ENCODE peak calls at places on chromosomes 12 and 14, in four cellular contexts. D is GM12878, V is H1, X is K562. N is an unnamed sample.

GRCh38 chr14:69547701-69548348 is 26.8 kb downstream of the CCDC177 start:
- DNase-seq in V (no peak), X (peak; percentile 54), D (no peak), N (no peak)

GRCh38 chr12:4934651-4935050 is 24.9 kb downstream of the KCNA1 start:
- DNase-seq in V (no peak), D (no peak), X (no peak), N (no peak)

GRCh38 chr14:88454886-88455285 is 69.4 kb downstream of the SPATA7 start:
- DNase-seq in D (no peak), V (no peak), X (no peak), N (no peak)

GRCh38 chr12:76010732-76011458 is 20.7 kb downstream of the PHLDA1 start:
- DNase-seq in X (no peak), D (no peak), V (no peak), N (peak; percentile 81)

GRCh38 chr12:116719661-116720060 is 18.2 kb downstream of the SPRING1 start:
- DNase-seq in V (no peak), X (no peak), D (no peak), N (no peak)

GRCh38 chr14:89621791-89622638 is 205.0 kb upstream of the FOXN3 start:
- DNase-seq in V (no peak), X (no peak), D (no peak), N (peak; percentile 30)

GRCh38 chr14:59583755-59584154 is 7.1 kb upstream of the CCDC175 start:
- DNase-seq in V (no peak), D (no peak), X (no peak), N (no peak)

GRCh38 chr12:64389154-64389553 is 1.4 kb downstream of the C12orf56 start:
- DNase-seq in D (no peak), X (no peak), V (no peak), N (no peak)

GRCh38 chr14:73997944-73998451 is 21.1 kb downstream of the ENTPD5 start:
- DNase-seq in V (no peak), X (no peak), D (no peak), N (peak; percentile 37)

GRCh38 chr12:122871851-122872785 is 23.8 kb downstream of the VPS37B start:
- DNase-seq in V (peak; percentile 96), D (peak; percentile 52), X (no peak), N (no peak)

GRCh38 chr14:28608438-28608837 is 158.1 kb upstream of the FOXG1 start:
- DNase-seq in V (no peak), D (no peak), X (no peak), N (no peak)

GRCh38 chr14:61803755-61804154 is 41.5 kb downstream of the SNAPC1 start:
- DNase-seq in V (no peak), X (no peak), D (no peak), N (no peak)

GRCh38 chr12:131074221-131075083 is 120.7 kb downstream of the ADGRD1 start:
- DNase-seq in V (no peak), X (no peak), D (no peak), N (no peak)

GRCh38 chr14:55349565-55349964 is 62.1 kb downstream of the ATG14 start:
- DNase-seq in D (no peak), X (no peak), V (no peak), N (no peak)

GRCh38 chr14:61608245-61609142 is 86.8 kb upstream of the HIF1A start:
- DNase-seq in X (no peak), V (no peak), D (no peak), N (peak; percentile 71)

GRCh38 chr14:24578558-24578957 is 2.5 kb upstream of the CTSG start:
- DNase-seq in X (no peak), D (no peak), V (no peak), N (no peak)

GRCh38 chr12:51174501-51174900 is 1.6 kb upstream of the TFCP2 start:
- DNase-seq in D (no peak), X (no peak), V (no peak), N (no peak)

GRCh38 chr12:6868211-6869048 is 1.1 kb downstream of the TPI1 start:
- DNase-seq in D (no peak), X (peak; percentile 13), V (no peak), N (no peak)

GRCh38 chr12:6869049-6870021 is 2.0 kb downstream of the TPI1 start:
- DNase-seq in D (peak; percentile 27), V (no peak), X (peak; percentile 66), N (peak; percentile 77)

GRCh38 chr12:6872073-6873048 is 742 bp downstream of the SPSB2 start:
- DNase-seq in X (peak; percentile 77), V (no peak), D (peak; percentile 26), N (peak; percentile 72)

GRCh38 chr12:6873094-6874006 is at the start of gene SPSB2:
- DNase-seq in D (peak; percentile 69), V (peak; percentile 99), X (peak; percentile 94), N (peak; percentile 94)

DNA sequence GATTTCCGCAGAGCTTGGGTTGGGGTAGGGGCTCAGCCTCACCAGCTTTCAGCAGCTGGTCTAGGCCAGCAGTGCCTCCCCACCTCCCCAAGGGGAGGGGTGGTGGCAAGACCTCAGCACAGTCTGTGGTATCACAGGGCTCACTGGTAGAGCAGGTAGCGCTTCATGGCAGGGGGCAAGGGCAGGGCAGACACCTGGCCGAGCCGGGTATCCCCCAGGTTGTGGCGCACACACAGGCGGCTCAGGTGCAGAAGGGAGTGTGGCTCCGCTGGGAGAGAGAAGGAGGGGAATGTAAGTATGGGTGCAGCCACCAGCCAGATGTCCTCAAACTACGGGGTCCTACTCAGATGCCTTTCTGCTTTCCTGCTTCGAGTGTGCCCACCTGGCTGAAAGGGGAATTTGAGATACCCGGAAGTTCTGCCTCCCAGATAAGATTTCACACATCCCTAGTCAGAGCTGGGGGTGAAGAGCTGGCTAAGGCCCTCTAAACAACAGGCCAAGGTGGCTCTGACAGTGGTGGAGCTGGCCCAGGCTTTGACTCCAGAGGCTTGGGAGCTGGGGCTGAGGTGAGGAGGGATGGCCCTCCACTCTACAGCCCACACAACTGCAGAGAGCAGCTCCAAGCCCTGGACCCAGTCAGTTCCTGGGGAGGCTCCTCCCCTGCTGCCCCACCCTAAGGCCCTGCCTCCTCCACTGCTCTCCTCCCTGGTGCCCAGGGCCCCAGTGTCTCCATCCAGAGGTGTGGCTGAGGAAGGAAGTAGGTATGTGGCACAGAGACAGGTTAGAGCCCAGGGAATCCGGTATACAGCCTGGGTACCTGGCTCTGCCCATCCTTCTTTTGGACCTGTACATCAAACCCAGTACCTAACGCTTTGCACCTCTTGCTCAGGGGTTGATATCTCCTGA is 1.8 kb downstream of the SPSB2 start:
- DNase-seq in D (no peak), X (peak; percentile 46), V (no peak), N (no peak)
- TF ChIP-seq CBX5 in D (no peak), X (no peak), V (no peak), N (no peak)

GRCh38 chr12:1837541-1838206 is 17.3 kb downstream of the LRTM2 start:
- DNase-seq in X (no peak), D (no peak), V (no peak), N (peak; percentile 90)
- TF ChIP-seq CBX5 in X (no peak), D (no peak), V (no peak), N (no peak)

GRCh38 chr14:39033371-39033770 is 69.7 kb downstream of the SEC23A start:
- DNase-seq in V (no peak), X (no peak), D (no peak), N (no peak)
- TF ChIP-seq CBX5 in V (no peak), X (no peak), D (no peak), N (no peak)

DNA sequence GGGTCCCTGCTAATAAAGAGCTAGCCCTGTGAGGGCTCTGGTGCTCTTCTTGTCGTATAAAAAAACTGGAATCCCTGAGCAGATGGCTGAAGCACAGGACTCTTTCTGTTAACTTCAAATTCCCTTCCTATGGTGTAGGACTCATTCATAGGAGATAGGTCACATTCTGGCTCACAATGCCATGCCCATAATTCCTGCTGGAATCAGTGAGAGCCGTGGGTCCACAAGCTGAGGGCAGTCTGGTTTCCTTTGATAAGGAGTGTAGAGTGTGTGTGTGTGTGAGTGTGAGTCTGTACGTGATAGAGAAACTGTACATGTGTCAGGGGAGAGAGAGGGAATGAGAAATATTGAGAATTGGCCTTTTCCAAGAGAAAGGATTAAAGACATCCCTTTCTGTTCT is 78.7 kb downstream of the TMX1 start:
- DNase-seq in D (no peak), X (no peak), V (no peak), N (no peak)
- TF ChIP-seq CBX5 in D (no peak), X (no peak), V (no peak), N (no peak)